ENCODE peak calls at places on chromosome 4, in ten cellular contexts. Q, L, C, K, U, G, M, E, I and O are unnamed samples. For H3K4me1, the result is how much of the 10 kb centered on the place peaks cover.

GRCh38 chr4:149885896-149886295 is 70.3 kb upstream of the IQCM start:
- DNase-seq in Q (peak), L (no peak), C (peak), K (no peak), U (no peak), G (peak), M (no peak), E (no peak), I (no peak), O (no peak)

GRCh38 chr4:83128235-83128929 is 13.9 kb upstream of the PLAC8 start:
- DNase-seq in Q (peak), L (no peak), C (peak), K (no peak), U (no peak), G (peak), M (no peak), E (no peak), I (peak), O (no peak)

GRCh38 chr4:145920205-145920604 is 18.4 kb downstream of the ZNF827 start:
- DNase-seq in Q (peak), L (no peak), C (peak), K (no peak), U (no peak), G (peak), M (no peak), E (no peak), I (no peak), O (no peak)

GRCh38 chr4:10075158-10075863 is 41.3 kb downstream of the WDR1 start:
- DNase-seq in Q (no peak), L (no peak), C (no peak), K (no peak), U (no peak), G (no peak), M (no peak), E (no peak), I (no peak), O (no peak)

GRCh38 chr4:76962406-76963135 is 13.0 kb downstream of the SEPTIN11 start:
- DNase-seq in Q (no peak), L (no peak), C (peak), K (no peak), U (no peak), G (no peak), M (no peak), E (no peak), I (no peak), O (no peak)

GRCh38 chr4:69546121-69546520 is 50.4 kb upstream of the UGT2B4 start:
- DNase-seq in Q (no peak), L (no peak), C (no peak), K (no peak), U (no peak), G (peak), M (no peak), E (no peak), I (no peak), O (no peak)

GRCh38 chr4:89204624-89205023 is 93.3 kb downstream of the TIGD2 start:
- DNase-seq in Q (no peak), L (no peak), C (peak), K (no peak), U (no peak), G (no peak), M (no peak), E (no peak), I (peak), O (no peak)

GRCh38 chr4:144734522-144734921 is 88.6 kb downstream of the HHIP start:
- DNase-seq in Q (no peak), L (peak), C (peak), K (no peak), U (no peak), G (peak), M (no peak), E (no peak), I (no peak), O (no peak)

GRCh38 chr4:3360741-3361140 is 67.9 kb downstream of the RGS12 start:
- DNase-seq in Q (no peak), L (no peak), C (no peak), K (no peak), U (no peak), G (no peak), M (no peak), E (no peak), I (no peak), O (no peak)

GRCh38 chr4:165627548-165627947 is 245.5 kb upstream of the TLL1 start:
- DNase-seq in Q (no peak), L (no peak), C (no peak), K (no peak), U (no peak), G (no peak), M (no peak), E (no peak), I (no peak), O (no peak)

GRCh38 chr4:53380221-53380620 is 2.8 kb downstream of the FIP1L1 start:
- DNase-seq in Q (no peak), L (no peak), C (peak), K (no peak), U (no peak), G (no peak), M (no peak), E (no peak), I (no peak), O (no peak)

GRCh38 chr4:15317246-15317645 is 110.6 kb upstream of the C1QTNF7 start:
- DNase-seq in Q (no peak), L (no peak), C (peak), K (no peak), U (no peak), G (no peak), M (no peak), E (no peak), I (no peak), O (no peak)

DNA sequence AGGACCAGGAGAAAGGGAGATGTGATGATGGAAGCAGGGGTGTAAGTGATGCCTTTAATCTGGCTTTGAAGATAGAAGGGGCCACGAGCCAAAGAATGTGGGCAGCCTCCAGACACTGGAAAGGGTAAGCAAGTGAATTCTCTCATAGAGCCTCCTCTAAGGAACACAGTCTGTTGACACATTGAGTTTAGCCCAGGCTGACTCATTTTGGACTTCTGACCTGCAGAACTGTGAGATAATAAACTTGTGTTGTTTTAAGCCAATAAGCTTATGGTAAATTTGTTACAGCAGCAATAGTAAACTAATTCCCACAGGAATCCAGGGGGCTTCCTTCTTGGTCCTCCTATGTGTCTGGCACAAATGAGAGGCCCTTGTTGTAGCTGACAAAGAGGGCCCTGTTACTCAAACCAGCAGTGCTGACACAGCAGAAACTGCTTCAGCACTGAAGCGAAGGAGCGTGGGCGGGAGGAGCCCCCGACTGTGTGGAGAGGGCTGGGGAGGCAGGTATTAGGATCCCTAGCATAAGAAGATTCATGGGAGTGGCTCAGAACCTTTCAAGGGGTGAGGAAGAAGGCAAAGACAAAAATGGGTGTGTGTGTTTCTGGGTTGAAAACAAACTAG is 268.7 kb downstream of the NR3C2 start:
- DNase-seq in Q (no peak), L (no peak), C (no peak), K (no peak), U (no peak), G (no peak), M (no peak), E (no peak), I (no peak), O (peak)
- H3K4me1 ChIP-seq in Q (under half), L (under half), C (under half), K (under half), U (under half), G (under half), M (under half), E (under half), I (under half), O (under half)

DNA sequence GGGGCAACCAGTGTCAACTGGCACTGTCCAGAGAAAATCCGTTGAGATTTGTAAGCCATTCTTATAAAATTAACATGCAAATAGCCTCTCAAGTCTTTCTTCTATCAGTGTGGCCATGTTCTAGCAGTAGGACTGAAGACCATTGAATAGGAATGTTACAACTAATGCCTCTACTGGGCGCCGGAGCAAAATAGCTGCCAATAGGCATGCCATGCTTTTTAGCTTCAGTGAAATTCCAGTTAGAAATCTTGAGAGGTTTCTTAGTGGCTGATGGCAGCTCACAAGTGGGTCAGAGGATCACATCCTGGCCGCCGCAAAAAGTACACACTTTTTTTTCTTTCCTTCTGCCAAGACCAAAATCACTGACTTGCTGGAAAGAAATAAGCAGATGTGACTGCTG is 293.0 kb downstream of the TENM3 start:
- DNase-seq in Q (no peak), L (peak), C (no peak), K (no peak), U (no peak), G (no peak), M (no peak), E (no peak), I (no peak), O (no peak)
- H3K27ac ChIP-seq in Q (no peak), L (no peak), C (no peak), K (no peak), U (no peak), G (no peak), M (no peak), E (no peak), I (no peak), O (no peak)

DNA sequence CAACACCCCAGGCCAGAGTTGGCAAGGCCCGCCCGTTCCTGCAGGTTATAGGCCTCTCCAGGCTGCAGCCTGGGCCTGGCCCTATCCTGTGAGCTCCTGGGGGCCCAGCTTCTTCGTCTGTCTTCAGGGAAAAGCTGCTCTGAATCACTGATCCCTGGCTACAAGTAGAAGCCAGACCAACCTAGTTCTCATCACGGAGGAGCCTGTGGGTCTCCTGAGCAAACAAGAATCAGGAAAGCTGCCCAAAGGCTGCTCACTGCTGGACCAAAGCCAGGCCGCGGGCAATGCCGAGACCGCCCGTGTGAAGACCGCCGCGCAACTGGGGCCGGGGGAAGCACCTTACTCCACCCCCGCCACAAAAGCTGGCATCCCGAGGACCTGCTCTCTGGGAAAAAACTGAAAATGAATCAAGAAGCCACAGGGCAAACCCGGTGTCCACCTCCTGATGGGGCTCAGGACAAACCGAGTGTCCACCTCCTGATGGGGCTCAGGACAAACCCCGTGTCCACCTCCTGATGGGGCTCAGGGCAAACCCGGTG is 12.8 kb downstream of the CTBP1 start:
- DNase-seq in Q (peak), L (no peak), C (no peak), K (peak), U (no peak), G (no peak), M (no peak), E (peak), I (no peak), O (peak)
- H3K4me1 ChIP-seq in Q (under half), L (under half), C (under half), K (under half), U (under half), G (under half), M (under half), E (under half), I (under half), O (under half)

GRCh38 chr4:138310991-138311390 is 68.8 kb upstream of the SLC7A11 start:
- DNase-seq in Q (peak), L (no peak), C (peak), K (no peak), U (no peak), G (peak), M (no peak), E (no peak), I (no peak), O (no peak)

GRCh38 chr4:138308421-138308820 is 66.3 kb upstream of the SLC7A11 start:
- DNase-seq in Q (no peak), L (no peak), C (peak), K (no peak), U (no peak), G (peak), M (no peak), E (no peak), I (peak), O (no peak)

GRCh38 chr4:138310498-138310897 is 68.3 kb upstream of the SLC7A11 start:
- DNase-seq in Q (no peak), L (no peak), C (peak), K (no peak), U (no peak), G (peak), M (no peak), E (no peak), I (no peak), O (no peak)

GRCh38 chr4:138312536-138312911 is 70.4 kb upstream of the SLC7A11 start:
- DNase-seq in Q (no peak), L (no peak), C (no peak), K (no peak), U (no peak), G (no peak), M (no peak), E (no peak), I (no peak), O (no peak)

DNA sequence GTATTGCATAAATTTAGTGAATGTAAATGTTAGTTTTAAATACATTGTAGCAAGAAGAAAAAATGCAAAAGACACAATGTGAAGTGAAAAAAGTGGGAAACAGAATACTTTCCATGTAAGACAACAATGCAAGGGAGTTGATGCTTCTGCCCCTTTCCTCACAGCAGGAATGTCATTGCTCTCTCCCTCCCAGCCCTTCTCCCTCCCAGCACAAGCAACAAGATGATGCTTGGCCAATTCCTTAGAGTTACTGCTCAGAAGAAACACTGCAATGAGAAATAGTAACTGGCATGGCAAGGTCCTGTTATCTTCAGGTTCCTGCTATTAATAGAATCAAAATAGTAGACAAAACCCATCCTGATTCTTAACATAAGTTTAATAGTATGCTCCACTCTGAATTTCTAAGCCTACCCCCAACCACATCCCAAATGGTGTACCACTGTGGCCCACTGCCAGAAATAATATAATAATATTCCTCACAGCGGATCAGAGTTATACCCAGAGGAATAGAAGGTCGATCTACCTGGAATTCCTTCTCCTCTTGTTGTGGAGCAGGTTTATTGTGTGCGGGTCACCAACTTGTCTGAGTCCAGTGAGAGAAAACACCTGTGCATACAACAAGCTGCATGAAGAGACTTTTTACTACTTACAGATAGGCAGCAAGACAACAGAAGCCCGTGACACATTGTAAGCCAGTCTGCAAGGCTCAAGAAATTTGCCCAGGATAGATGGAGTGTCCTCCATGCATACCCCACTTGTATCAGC is 69.8 kb upstream of the SLC7A11 start:
- DNase-seq in Q (peak), L (no peak), C (peak), K (no peak), U (no peak), G (no peak), M (no peak), E (no peak), I (no peak), O (no peak)
- H3K27ac ChIP-seq in Q (peak), L (no peak), C (peak), K (no peak), U (no peak), G (peak), M (no peak), E (no peak), I (no peak), O (no peak)

DNA sequence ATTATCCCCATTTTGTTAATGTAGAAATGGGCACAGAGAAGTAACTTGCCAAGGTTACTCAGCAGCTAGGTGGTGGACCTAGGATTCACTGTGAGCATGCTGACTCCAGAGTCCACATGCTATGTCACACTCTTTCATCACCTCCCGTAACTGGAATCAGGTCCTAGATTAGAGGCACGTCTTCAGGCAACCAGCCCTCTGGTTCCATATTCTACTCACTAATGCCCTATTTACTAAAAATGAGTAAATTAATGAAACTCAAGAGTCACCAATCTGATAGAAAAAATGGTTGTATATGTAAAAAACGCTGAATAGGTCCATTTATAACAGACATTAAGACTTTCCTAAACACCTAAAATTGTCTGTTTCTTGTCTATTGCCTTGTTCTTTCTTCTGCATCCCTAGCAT is 7.7 kb upstream of the RUFY3 start:
- DNase-seq in Q (no peak), L (no peak), C (peak), K (no peak), U (no peak), G (no peak), M (no peak), E (no peak), I (no peak), O (no peak)
- H3K4me1 ChIP-seq in Q (under half), L (under half), C (under half), K (under half), U (under half), G (under half), M (under half), E (under half), I (under half), O (under half)

GRCh38 chr4:71132486-71132885 is 139.0 kb downstream of the DCK start:
- DNase-seq in Q (no peak), L (no peak), C (peak), K (no peak), U (no peak), G (no peak), M (no peak), E (no peak), I (no peak), O (no peak)
- H3K27ac ChIP-seq in Q (peak), L (no peak), C (peak), K (no peak), U (no peak), G (no peak), M (no peak), E (no peak), I (no peak), O (no peak)

DNA sequence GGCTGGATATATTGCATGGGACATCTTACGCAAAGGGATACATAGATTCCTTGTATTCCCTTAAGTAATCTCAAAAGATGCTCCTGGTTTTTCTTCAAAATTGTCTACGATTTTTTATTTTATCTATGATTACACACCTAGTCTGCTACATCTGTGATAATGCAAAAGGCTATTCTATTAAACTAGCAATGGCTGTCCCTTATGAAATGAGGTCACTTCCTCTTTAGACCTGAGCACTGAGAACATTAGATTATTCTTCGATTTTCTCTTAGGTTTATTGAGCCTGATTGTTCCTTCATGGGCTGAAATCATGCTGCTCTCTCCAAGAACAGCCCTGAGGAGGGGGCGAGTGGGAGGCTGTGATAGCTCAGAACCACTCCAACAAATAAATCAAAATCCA is 126.8 kb upstream of the ENPP6 start:
- DNase-seq in Q (peak), L (no peak), C (no peak), K (no peak), U (no peak), G (no peak), M (no peak), E (no peak), I (no peak), O (no peak)
- H3K4me1 ChIP-seq in Q (under half), L (under half), C (under half), K (half or more), U (under half), G (under half), M (under half), E (under half), I (under half), O (under half)

GRCh38 chr4:8280158-8280875 is 10.8 kb downstream of the HTRA3 start:
- DNase-seq in Q (peak), L (no peak), C (no peak), K (no peak), U (no peak), G (no peak), M (no peak), E (no peak), I (no peak), O (peak)

GRCh38 chr4:8280876-8281440 is 11.4 kb downstream of the HTRA3 start:
- DNase-seq in Q (peak), L (no peak), C (no peak), K (peak), U (no peak), G (no peak), M (no peak), E (no peak), I (no peak), O (peak)

GRCh38 chr4:8278009-8278395 is 8.4 kb downstream of the HTRA3 start:
- DNase-seq in Q (peak), L (no peak), C (peak), K (peak), U (no peak), G (no peak), M (no peak), E (no peak), I (no peak), O (no peak)

GRCh38 chr4:8278421-8279287 is 9.1 kb downstream of the HTRA3 start:
- DNase-seq in Q (peak), L (no peak), C (peak), K (peak), U (no peak), G (peak), M (no peak), E (no peak), I (no peak), O (peak)

DNA sequence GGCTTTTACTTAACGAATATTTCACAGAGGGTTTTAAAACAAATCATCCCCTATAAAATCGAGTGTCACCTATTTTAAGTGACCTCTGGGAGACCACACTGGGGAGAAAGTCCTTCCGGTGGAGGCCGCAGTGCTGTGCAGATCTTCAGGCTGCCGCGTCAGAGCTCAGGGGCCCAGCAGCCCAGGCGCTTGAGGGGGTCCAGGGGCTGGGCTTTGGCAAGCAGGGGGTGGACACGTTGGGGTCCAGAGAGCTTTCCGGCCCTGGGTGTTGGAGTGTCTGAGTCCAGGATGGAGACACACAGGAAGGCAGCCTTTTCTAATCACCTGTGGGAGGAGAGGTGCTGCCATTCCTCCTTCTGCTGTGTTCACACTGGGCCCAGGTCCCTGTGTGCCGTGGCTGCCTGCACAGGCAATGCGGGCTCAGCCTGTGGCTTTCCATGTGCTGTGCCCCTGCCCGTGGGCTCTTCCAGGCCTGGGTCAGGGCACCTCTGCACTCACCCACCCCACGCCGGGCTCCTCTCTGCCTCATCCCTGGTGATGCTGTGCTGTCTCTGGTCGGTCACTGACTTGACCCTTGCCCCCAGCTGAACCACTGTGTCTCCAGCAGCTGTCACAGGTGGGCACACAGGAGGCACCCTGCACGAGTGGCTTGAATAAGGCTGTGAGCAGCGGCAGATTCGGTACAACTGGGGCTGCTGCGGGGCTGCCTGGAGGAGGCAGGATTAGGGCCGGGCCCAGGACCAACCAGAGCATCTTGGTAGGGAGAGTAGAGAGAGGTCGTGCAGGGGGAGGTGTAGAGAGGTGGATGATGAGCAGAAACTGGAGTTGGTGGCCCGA is 10.0 kb downstream of the HTRA3 start:
- DNase-seq in Q (peak), L (no peak), C (no peak), K (peak), U (no peak), G (no peak), M (no peak), E (no peak), I (no peak), O (peak)
- H3K27ac ChIP-seq in Q (peak), L (no peak), C (no peak), K (peak), U (no peak), G (no peak), M (no peak), E (no peak), I (peak), O (no peak)